ENCODE peak calls at places on chromosomes 3 and 15, in ten cellular contexts. U is ovary; M is Right ventricle myocardium superior; X is activated CD4-positive, alpha-beta T cell treated with anti-CD3 and anti-CD28 coated beads, Interleukin-2, amount 10 ng/mL, durations not matched to agents 7 days and 5 days; D is HCT116; L is stimulated activated CD4-positive, alpha-beta T cell treated with anti-CD3 and anti-CD28 coated beads, Interleukin-2, amount 100 ng/mL, for 48 hours; S is naive thymus-derived CD4-positive, alpha-beta T cell; W is LoVo; I is activated CD8-positive, alpha-beta T cell treated with anti-CD3 and anti-CD28 coated beads for 36 hours; B is AG10803. C is an unnamed sample.

GRCh38 chr3:102664126-102664525 is 229.3 kb downstream of the ZPLD1 start:
- DNase-seq in U (no peak), M (no peak), X (no peak), D (no peak), L (no peak), S (no peak), W (no peak), I (no peak), B (no peak), C (no peak)

GRCh38 chr3:174398761-174399160 is 460.4 kb upstream of the NAALADL2 start:
- DNase-seq in U (no peak), M (no peak), X (no peak), D (no peak), L (no peak), S (no peak), W (no peak), I (no peak), B (no peak), C (no peak)

GRCh38 chr15:48671381-48672022 is 26.0 kb upstream of the FBN1 start:
- DNase-seq in U (peak), M (peak), X (no peak), D (no peak), L (no peak), S (no peak), W (no peak), I (no peak), B (peak), C (peak)

GRCh38 chr15:27790270-27790669 is 308.8 kb downstream of the OCA2 start:
- DNase-seq in U (no peak), M (no peak), X (no peak), D (no peak), L (no peak), S (no peak), W (no peak), I (no peak), B (no peak), C (no peak)

GRCh38 chr3:52302426-52303185 is 13.5 kb upstream of the DNAH1 start:
- DNase-seq in U (no peak), M (no peak), X (no peak), D (no peak), L (no peak), S (no peak), W (no peak), I (no peak), B (no peak), C (no peak)

GRCh38 chr3:157786216-157786615 is 283.0 kb upstream of the VEPH1 start:
- DNase-seq in U (no peak), M (no peak), X (no peak), D (no peak), L (no peak), S (no peak), W (no peak), I (no peak), B (peak), C (peak)

GRCh38 chr15:97501291-97501690 is 459.2 kb upstream of the ARRDC4 start:
- DNase-seq in U (no peak), M (no peak), X (no peak), D (no peak), L (no peak), S (no peak), W (no peak), I (no peak), B (no peak), C (no peak)

GRCh38 chr3:168647582-168647981 is 551.9 kb upstream of the GOLIM4 start:
- DNase-seq in U (no peak), M (no peak), X (no peak), D (no peak), L (no peak), S (no peak), W (no peak), I (no peak), B (no peak), C (peak)

GRCh38 chr15:70030851-70031645 is 66.7 kb downstream of the TLE3 start:
- DNase-seq in U (peak), M (no peak), X (no peak), D (no peak), L (no peak), S (no peak), W (no peak), I (no peak), B (no peak), C (no peak)

GRCh38 chr3:51876186-51876585 is 785 bp upstream of the IQCF5 start:
- DNase-seq in U (no peak), M (no peak), X (no peak), D (no peak), L (no peak), S (no peak), W (no peak), I (no peak), B (no peak), C (no peak)

GRCh38 chr15:53917109-53917508 is 61.1 kb upstream of the UNC13C start:
- DNase-seq in U (no peak), M (no peak), X (no peak), D (no peak), L (no peak), S (no peak), W (no peak), I (no peak), B (no peak), C (no peak)

GRCh38 chr3:89108154-89108553 is 733 bp downstream of the EPHA3 start:
- DNase-seq in U (no peak), M (no peak), X (no peak), D (no peak), L (no peak), S (no peak), W (no peak), I (no peak), B (no peak), C (no peak)

GRCh38 chr15:87961851-87962816 is 294.4 kb downstream of the NTRK3 start:
- DNase-seq in U (no peak), M (no peak), X (no peak), D (no peak), L (no peak), S (no peak), W (no peak), I (no peak), B (no peak), C (no peak)

GRCh38 chr3:37458162-37458895 is 283.9 kb upstream of the LRRFIP2 start:
- DNase-seq in U (peak), M (peak), X (no peak), D (no peak), L (no peak), S (no peak), W (no peak), I (no peak), B (no peak), C (no peak)

GRCh38 chr3:51355891-51356578 is 29.1 kb upstream of the MANF start:
- DNase-seq in U (no peak), M (no peak), X (no peak), D (no peak), L (no peak), S (no peak), W (no peak), I (no peak), B (no peak), C (peak)

GRCh38 chr15:42085721-42086120 is 8.6 kb downstream of the PLA2G4D start:
- DNase-seq in U (no peak), M (no peak), X (no peak), D (no peak), L (no peak), S (no peak), W (no peak), I (no peak), B (no peak), C (no peak)

GRCh38 chr15:39407116-39407515 is 173.8 kb upstream of the THBS1 start:
- DNase-seq in U (no peak), M (no peak), X (no peak), D (no peak), L (no peak), S (no peak), W (no peak), I (no peak), B (peak), C (no peak)

GRCh38 chr3:154275308-154275707 is 49.0 kb downstream of the DHX36 start:
- DNase-seq in U (no peak), M (no peak), X (no peak), D (no peak), L (no peak), S (no peak), W (no peak), I (no peak), B (no peak), C (no peak)

GRCh38 chr15:34584996-34585395 is 1.5 kb upstream of the GOLGA8B start:
- DNase-seq in U (no peak), M (no peak), X (no peak), D (no peak), L (no peak), S (no peak), W (no peak), I (no peak), B (no peak), C (no peak)

GRCh38 chr3:78978037-78978436 is 789.8 kb downstream of the ROBO1 start:
- DNase-seq in U (no peak), M (no peak), X (no peak), D (no peak), L (no peak), S (no peak), W (no peak), I (no peak), B (peak), C (peak)

GRCh38 chr3:126816323-126816722 is 112.3 kb downstream of the CHCHD6 start:
- DNase-seq in U (no peak), M (no peak), X (no peak), D (no peak), L (no peak), S (no peak), W (no peak), I (no peak), B (no peak), C (no peak)

GRCh38 chr3:174440741-174441587 is 418.2 kb upstream of the NAALADL2 start:
- DNase-seq in U (peak), M (peak), X (peak), D (peak), L (peak), S (peak), W (peak), I (peak), B (peak), C (peak)

GRCh38 chr3:43674345-43675085 is 16.2 kb upstream of the ABHD5 start:
- DNase-seq in U (no peak), M (no peak), X (no peak), D (no peak), L (no peak), S (no peak), W (no peak), I (no peak), B (no peak), C (no peak)

GRCh38 chr15:94412979-94413741 is 181.8 kb downstream of the MCTP2 start:
- DNase-seq in U (no peak), M (no peak), X (no peak), D (peak), L (no peak), S (no peak), W (peak), I (no peak), B (peak), C (peak)

GRCh38 chr3:196650740-196651311 is 11.3 kb downstream of the NRROS start:
- DNase-seq in U (no peak), M (peak), X (no peak), D (no peak), L (no peak), S (no peak), W (peak), I (no peak), B (peak), C (peak)

GRCh38 chr3:58639001-58639400 is 27.6 kb downstream of the FAM3D start:
- DNase-seq in U (no peak), M (no peak), X (no peak), D (no peak), L (no peak), S (no peak), W (no peak), I (no peak), B (no peak), C (peak)

GRCh38 chr15:63985221-63986184 is 60.8 kb downstream of the DAPK2 start:
- DNase-seq in U (peak), M (peak), X (no peak), D (no peak), L (no peak), S (no peak), W (no peak), I (no peak), B (peak), C (no peak)

GRCh38 chr3:100097919-100098896 is 16.1 kb downstream of the FILIP1L start:
- DNase-seq in U (no peak), M (no peak), X (no peak), D (no peak), L (no peak), S (no peak), W (no peak), I (no peak), B (no peak), C (peak)

GRCh38 chr3:52087728-52088127 is 31.4 kb upstream of the DUSP7 start:
- DNase-seq in U (no peak), M (peak), X (no peak), D (no peak), L (no peak), S (no peak), W (no peak), I (no peak), B (no peak), C (no peak)

GRCh38 chr3:83632526-83632925 is 1326.3 kb upstream of the CADM2 start:
- DNase-seq in U (no peak), M (no peak), X (no peak), D (no peak), L (no peak), S (no peak), W (no peak), I (no peak), B (no peak), C (peak)

GRCh38 chr15:48097264-48097663 is 23.5 kb upstream of the SLC24A5 start:
- DNase-seq in U (no peak), M (no peak), X (no peak), D (no peak), L (no peak), S (no peak), W (no peak), I (no peak), B (no peak), C (no peak)

GRCh38 chr15:49900036-49900435 is 219.0 kb downstream of the ATP8B4 start:
- DNase-seq in U (no peak), M (no peak), X (no peak), D (no peak), L (no peak), S (no peak), W (no peak), I (no peak), B (peak), C (no peak)